ENCODE peak calls at places on chromosomes 13 and 19, in four cellular contexts. One of them, this sample, is unnamed.

GRCh38 chr19:35559281-35559659 is 4.2 kb downstream of the ATP4A start:
- DNase-seq in lower lobe of right lung: no peak
- DNase-seq in stomach: no peak
- DNase-seq in suprapubic skin: no peak
- DNase-seq in this sample: no peak

GRCh38 chr19:34298891-34299510 is 44.6 kb downstream of the GARRE1 start:
- DNase-seq in lower lobe of right lung: no peak
- DNase-seq in stomach: no peak
- DNase-seq in suprapubic skin: no peak
- DNase-seq in this sample: peak; percentile 92

GRCh38 chr19:10430505-10431253 is 10.3 kb downstream of the PDE4A start:
- DNase-seq in lower lobe of right lung: peak; percentile 83
- DNase-seq in stomach: peak; percentile 77
- DNase-seq in suprapubic skin: no peak
- DNase-seq in this sample: no peak

GRCh38 chr19:30675086-30675485 is 302.9 kb downstream of the ZNF536 start:
- DNase-seq in lower lobe of right lung: no peak
- DNase-seq in stomach: no peak
- DNase-seq in suprapubic skin: no peak
- DNase-seq in this sample: no peak

GRCh38 chr13:36038785-36039415 is 92.3 kb downstream of the DCLK1 start:
- DNase-seq in lower lobe of right lung: no peak
- DNase-seq in stomach: no peak
- DNase-seq in suprapubic skin: no peak
- DNase-seq in this sample: no peak

GRCh38 chr19:47280183-47280797 is 5.6 kb downstream of the INAFM1 start:
- DNase-seq in lower lobe of right lung: peak; percentile 56
- DNase-seq in stomach: peak; percentile 45
- DNase-seq in suprapubic skin: no peak
- DNase-seq in this sample: peak; percentile 36

GRCh38 chr13:107835339-107836018 is 379.9 kb downstream of the LIG4 start:
- DNase-seq in lower lobe of right lung: no peak
- DNase-seq in stomach: no peak
- DNase-seq in suprapubic skin: no peak
- DNase-seq in this sample: no peak

GRCh38 chr19:35518313-35518712 is 4.9 kb upstream of the DMKN start:
- DNase-seq in lower lobe of right lung: no peak
- DNase-seq in stomach: no peak
- DNase-seq in suprapubic skin: no peak
- DNase-seq in this sample: no peak

GRCh38 chr13:81305928-81306327 is 965.0 kb upstream of the SPRY2 start:
- DNase-seq in lower lobe of right lung: no peak
- DNase-seq in stomach: no peak
- DNase-seq in suprapubic skin: no peak
- DNase-seq in this sample: no peak

GRCh38 chr13:100039740-100040139 is 49.2 kb upstream of the PCCA start:
- DNase-seq in lower lobe of right lung: no peak
- DNase-seq in stomach: no peak
- DNase-seq in suprapubic skin: no peak
- DNase-seq in this sample: peak; percentile 25

GRCh38 chr13:52003551-52003950 is 7.7 kb downstream of the ATP7B start:
- DNase-seq in lower lobe of right lung: no peak
- DNase-seq in stomach: no peak
- DNase-seq in suprapubic skin: no peak
- DNase-seq in this sample: peak; percentile 31

GRCh38 chr19:30649934-30650614 is 277.9 kb downstream of the ZNF536 start:
- DNase-seq in lower lobe of right lung: no peak
- DNase-seq in stomach: no peak
- DNase-seq in suprapubic skin: no peak
- DNase-seq in this sample: peak; percentile 33

GRCh38 chr19:6696239-6696820 is 24.1 kb downstream of the C3 start:
- DNase-seq in lower lobe of right lung: no peak
- DNase-seq in stomach: no peak
- DNase-seq in suprapubic skin: no peak
- DNase-seq in this sample: no peak

GRCh38 chr13:44012910-44013309 is 133.2 kb downstream of the LACC1 start:
- DNase-seq in lower lobe of right lung: no peak
- DNase-seq in stomach: no peak
- DNase-seq in suprapubic skin: no peak
- DNase-seq in this sample: no peak

GRCh38 chr13:109708014-109708617 is 78.3 kb downstream of the IRS2 start:
- DNase-seq in lower lobe of right lung: no peak
- DNase-seq in stomach: no peak
- DNase-seq in suprapubic skin: no peak
- DNase-seq in this sample: no peak
- H3K27ac ChIP-seq in lower lobe of right lung: no peak overlapping the region
- H3K27ac ChIP-seq in stomach: no peak overlapping the region
- H3K27ac ChIP-seq in suprapubic skin: no peak overlapping the region
- H3K27ac ChIP-seq in this sample: no peak overlapping the region

DNA sequence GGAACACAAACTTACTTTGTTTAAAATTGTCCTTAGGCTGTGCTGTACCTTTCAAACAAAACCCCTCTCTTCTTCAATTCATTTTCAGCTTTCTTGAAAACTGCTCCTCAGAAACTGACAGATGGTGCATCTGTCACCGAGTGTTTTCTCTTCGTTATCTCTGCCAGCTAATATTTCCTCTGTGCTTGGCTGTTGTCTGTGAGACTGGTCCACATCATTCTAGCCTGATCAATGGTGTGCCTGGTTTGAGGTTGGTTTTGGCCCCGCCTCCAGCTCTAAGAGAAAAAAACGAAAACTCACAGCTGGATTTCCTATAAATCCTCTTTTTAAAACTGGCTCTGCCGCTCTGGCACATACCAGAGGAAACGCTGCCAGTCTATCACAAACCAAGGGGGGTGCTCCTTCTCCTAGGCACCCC is 79.7 kb downstream of the STARD13 start:
- DNase-seq in lower lobe of right lung: no peak
- DNase-seq in stomach: no peak
- DNase-seq in suprapubic skin: no peak
- DNase-seq in this sample: no peak
- H3K4me3 ChIP-seq in lower lobe of right lung: peak overlapping the region; percentile 36
- H3K4me3 ChIP-seq in stomach: peak overlapping the region; percentile 34
- H3K4me3 ChIP-seq in suprapubic skin: peak overlapping the region; percentile 37
- H3K4me3 ChIP-seq in this sample: no peak overlapping the region

GRCh38 chr19:13020002-13020414 is 24.7 kb downstream of the NFIX start:
- DNase-seq in lower lobe of right lung: no peak
- DNase-seq in stomach: no peak
- DNase-seq in suprapubic skin: no peak
- DNase-seq in this sample: no peak
- H3K27me3 ChIP-seq in lower lobe of right lung: no peaks in the 10 kb centered on the region
- H3K27me3 ChIP-seq in stomach: no peaks in the 10 kb centered on the region
- H3K27me3 ChIP-seq in suprapubic skin: no peaks in the 10 kb centered on the region
- H3K27me3 ChIP-seq in this sample: no peaks in the 10 kb centered on the region

GRCh38 chr19:17162580-17162979 is 52.6 kb upstream of the USE1 start:
- DNase-seq in lower lobe of right lung: no peak
- DNase-seq in stomach: no peak
- DNase-seq in suprapubic skin: no peak
- DNase-seq in this sample: no peak

GRCh38 chr19:17160908-17161307 is 54.2 kb upstream of the USE1 start:
- DNase-seq in lower lobe of right lung: no peak
- DNase-seq in stomach: no peak
- DNase-seq in suprapubic skin: no peak
- DNase-seq in this sample: no peak

GRCh38 chr19:17158584-17158983 is 56.6 kb upstream of the USE1 start:
- DNase-seq in lower lobe of right lung: no peak
- DNase-seq in stomach: no peak
- DNase-seq in suprapubic skin: no peak
- DNase-seq in this sample: no peak

GRCh38 chr19:17156947-17157302 is 58.2 kb upstream of the USE1 start:
- DNase-seq in lower lobe of right lung: peak; percentile 55
- DNase-seq in stomach: no peak
- DNase-seq in suprapubic skin: no peak
- DNase-seq in this sample: no peak

GRCh38 chr19:17159466-17160393 is 55.4 kb upstream of the USE1 start:
- DNase-seq in lower lobe of right lung: no peak
- DNase-seq in stomach: no peak
- DNase-seq in suprapubic skin: no peak
- DNase-seq in this sample: no peak
- H3K27ac ChIP-seq in lower lobe of right lung: no peak overlapping the region
- H3K27ac ChIP-seq in stomach: no peak overlapping the region
- H3K27ac ChIP-seq in suprapubic skin: no peak overlapping the region
- H3K27ac ChIP-seq in this sample: no peak overlapping the region

DNA sequence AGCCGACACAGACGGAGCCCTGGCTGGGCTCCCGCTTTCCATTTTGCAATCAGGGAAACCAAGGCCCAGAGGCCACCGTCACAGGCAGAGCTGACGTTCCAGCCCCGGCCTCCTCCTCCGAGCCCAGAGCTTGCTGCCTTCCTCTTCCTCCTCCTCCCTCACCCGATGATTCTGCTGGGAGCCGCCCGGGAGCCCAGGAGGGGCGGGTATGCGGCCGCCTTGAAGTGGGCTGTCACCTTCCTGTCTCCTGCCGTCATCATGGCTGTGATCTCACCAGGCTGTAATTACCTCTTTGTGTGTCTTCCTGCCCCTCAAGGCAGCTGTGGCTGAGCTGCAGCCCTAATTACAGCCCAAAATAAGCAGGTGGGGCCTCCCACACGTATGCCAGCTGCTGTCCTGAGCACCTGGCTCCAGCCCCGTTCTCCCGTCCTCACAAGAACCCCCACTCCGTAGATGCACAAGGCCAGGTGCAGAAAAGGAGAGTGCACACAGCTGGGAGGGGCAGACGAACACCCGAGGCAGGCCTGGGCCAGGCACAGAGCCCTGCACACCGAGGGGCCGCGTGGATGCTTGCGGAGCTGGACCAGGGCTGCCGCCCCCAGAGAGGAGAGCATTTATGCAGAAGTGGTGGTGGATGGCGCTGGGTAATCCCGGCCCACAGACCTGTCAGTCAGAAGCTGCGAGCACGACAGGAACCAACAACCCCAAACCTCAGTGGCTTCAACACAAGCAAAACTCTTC is 4.0 kb downstream of the TPGS1 start:
- DNase-seq in lower lobe of right lung: no peak
- DNase-seq in stomach: peak; percentile 37
- DNase-seq in suprapubic skin: no peak
- DNase-seq in this sample: peak; percentile 69
- H3K4me3 ChIP-seq in lower lobe of right lung: peak overlapping the region; percentile 35
- H3K4me3 ChIP-seq in stomach: peak overlapping the region; percentile 19
- H3K4me3 ChIP-seq in suprapubic skin: peak overlapping the region; percentile 33
- H3K4me3 ChIP-seq in this sample: peak overlapping the region; percentile 8

GRCh38 chr13:21812192-21812626 is 141.3 kb downstream of the FGF9 start:
- DNase-seq in lower lobe of right lung: no peak
- DNase-seq in stomach: no peak
- DNase-seq in suprapubic skin: no peak
- DNase-seq in this sample: no peak

GRCh38 chr13:21813844-21814243 is 143.0 kb downstream of the FGF9 start:
- DNase-seq in lower lobe of right lung: no peak
- DNase-seq in stomach: no peak
- DNase-seq in suprapubic skin: no peak
- DNase-seq in this sample: no peak

GRCh38 chr13:21817878-21818277 is 147.0 kb downstream of the FGF9 start:
- DNase-seq in lower lobe of right lung: no peak
- DNase-seq in stomach: no peak
- DNase-seq in suprapubic skin: no peak
- DNase-seq in this sample: no peak

DNA sequence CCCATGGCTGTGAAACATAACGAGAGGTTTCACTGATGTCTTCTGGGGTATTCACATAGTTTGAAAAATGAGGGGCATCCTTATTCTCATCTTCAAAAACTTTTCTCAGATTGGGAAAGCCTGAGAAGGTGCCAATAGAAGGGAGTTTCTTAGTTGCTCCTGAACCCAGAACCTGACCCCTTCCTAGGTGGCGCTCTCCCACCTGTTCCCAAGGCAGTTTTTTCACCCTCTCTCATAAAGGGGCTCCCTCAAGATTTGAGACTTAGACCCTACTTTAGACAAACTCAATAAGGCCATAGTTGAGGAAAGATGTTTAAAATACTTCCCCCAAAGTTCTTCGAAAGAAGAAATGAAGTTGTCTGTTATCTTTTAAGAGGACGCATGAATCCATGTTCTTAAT is 142.2 kb downstream of the FGF9 start:
- DNase-seq in lower lobe of right lung: no peak
- DNase-seq in stomach: no peak
- DNase-seq in suprapubic skin: no peak
- DNase-seq in this sample: no peak
- H3K27me3 ChIP-seq in lower lobe of right lung: no peaks in the 10 kb centered on the region
- H3K27me3 ChIP-seq in stomach: no peaks in the 10 kb centered on the region
- H3K27me3 ChIP-seq in suprapubic skin: peaks cover 8% of the 10 kb centered on the region
- H3K27me3 ChIP-seq in this sample: no peaks in the 10 kb centered on the region

GRCh38 chr19:875265-875879 is 15.9 kb downstream of the CFD start:
- DNase-seq in lower lobe of right lung: no peak
- DNase-seq in stomach: no peak
- DNase-seq in suprapubic skin: no peak
- DNase-seq in this sample: no peak

GRCh38 chr19:873084-874019 is 13.9 kb downstream of the CFD start:
- DNase-seq in lower lobe of right lung: peak; percentile 77
- DNase-seq in stomach: no peak
- DNase-seq in suprapubic skin: no peak
- DNase-seq in this sample: peak; percentile 64

GRCh38 chr19:872266-872951 is 12.9 kb downstream of the CFD start:
- DNase-seq in lower lobe of right lung: peak; percentile 88
- DNase-seq in stomach: peak; percentile 68
- DNase-seq in suprapubic skin: no peak
- DNase-seq in this sample: peak; percentile 80

GRCh38 chr19:876780-877314 is 16.1 kb downstream of the MED16 start:
- DNase-seq in lower lobe of right lung: no peak
- DNase-seq in stomach: no peak
- DNase-seq in suprapubic skin: no peak
- DNase-seq in this sample: no peak

DNA sequence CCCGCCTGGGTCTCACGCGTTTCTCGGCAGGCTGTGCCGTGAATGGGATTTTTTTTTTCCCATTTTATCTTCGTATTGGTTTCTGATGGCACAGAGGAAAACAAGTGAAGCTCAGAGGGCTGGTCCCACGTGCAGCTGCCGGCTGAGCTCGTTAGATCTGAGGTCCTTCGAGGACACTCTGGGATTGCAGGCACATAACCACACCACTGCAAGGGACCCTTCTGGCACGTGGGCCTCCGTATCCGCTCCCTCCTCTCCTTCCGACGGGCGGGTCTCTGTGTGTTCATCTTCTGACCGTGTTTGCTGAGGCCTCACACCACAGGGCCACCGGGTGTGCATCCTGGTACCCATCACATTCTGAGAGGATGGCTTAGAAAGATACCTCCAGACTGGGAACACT is 16.6 kb downstream of the CFD start:
- DNase-seq in lower lobe of right lung: no peak
- DNase-seq in stomach: no peak
- DNase-seq in suprapubic skin: no peak
- DNase-seq in this sample: no peak
- H3K27ac ChIP-seq in lower lobe of right lung: no peak overlapping the region
- H3K27ac ChIP-seq in stomach: no peak overlapping the region
- H3K27ac ChIP-seq in suprapubic skin: no peak overlapping the region
- H3K27ac ChIP-seq in this sample: no peak overlapping the region